ENCODE peak calls at places on chromosomes 6 and 20, in eight cellular contexts. P is naive B cell; H is fibroblast of the conjunctiva; X is ACHN; Z is AG08396; Q is esophagus squamous epithelium; G is fibroblast of mammary gland; I is stimulated activated CD4-positive, alpha-beta T cell treated with anti-CD3 and anti-CD28 coated beads, Interleukin-2, amount 100 ng/mL, for 24 hours. E is an unnamed sample.

GRCh38 chr20:35299780-35300179 is 7.6 kb upstream of the FAM83C start:
- DNase-seq in P (no peak), H (no peak), X (no peak), Z (no peak), Q (no peak), G (no peak), I (no peak), E (no peak)

GRCh38 chr6:131678401-131678800 is 22.8 kb downstream of the OR2A4 start:
- DNase-seq in P (no peak), H (no peak), X (no peak), Z (no peak), Q (no peak), G (no peak), I (no peak), E (no peak)

GRCh38 chr6:44593539-44593944 is 206.0 kb downstream of the CDC5L start:
- DNase-seq in P (peak; percentile 13), H (peak; percentile 53), X (peak; percentile 53), Z (peak; percentile 36), Q (no peak), G (peak; percentile 75), I (peak; percentile 77), E (no peak)

GRCh38 chr20:57587989-57588377 is 27.1 kb downstream of the PCK1 start:
- DNase-seq in P (no peak), H (no peak), X (no peak), Z (no peak), Q (no peak), G (no peak), I (no peak), E (no peak)

GRCh38 chr6:165976705-165977104 is 190.9 kb downstream of the TBXT start:
- DNase-seq in P (no peak), H (no peak), X (no peak), Z (no peak), Q (no peak), G (no peak), I (no peak), E (no peak)

GRCh38 chr6:17987576-17988421 is at the start of gene KIF13A:
- DNase-seq in P (peak; percentile 55), H (no peak), X (peak; percentile 58), Z (peak; percentile 90), Q (peak; percentile 8), G (peak; percentile 49), I (peak; percentile 37), E (no peak)

GRCh38 chr6:16059496-16059895 is 69.4 kb upstream of the MYLIP start:
- DNase-seq in P (no peak), H (no peak), X (no peak), Z (no peak), Q (no peak), G (no peak), I (no peak), E (no peak)

GRCh38 chr20:47785321-47785899 is at the start of gene SULF2:
- DNase-seq in P (peak; percentile 12), H (no peak), X (peak; percentile 14), Z (no peak), Q (no peak), G (no peak), I (no peak), E (no peak)

GRCh38 chr6:26478985-26479278 is 21.2 kb upstream of the BTN1A1 start:
- DNase-seq in P (peak; percentile 44), H (no peak), X (no peak), Z (no peak), Q (no peak), G (no peak), I (no peak), E (no peak)

GRCh38 chr20:9068896-9069663 is at the start of gene PLCB4:
- DNase-seq in P (no peak), H (no peak), X (peak; percentile 85), Z (peak; percentile 65), Q (no peak), G (peak; percentile 25), I (no peak), E (no peak)

GRCh38 chr20:38599410-38599882 is 2.2 kb upstream of the ARHGAP40 start:
- DNase-seq in P (no peak), H (no peak), X (peak; percentile 20), Z (no peak), Q (no peak), G (no peak), I (no peak), E (no peak)

GRCh38 chr20:10063482-10063881 is 28.7 kb downstream of the ANKEF1 start:
- DNase-seq in P (no peak), H (no peak), X (no peak), Z (no peak), Q (no peak), G (no peak), I (no peak), E (no peak)

GRCh38 chr20:19928379-19929360 is 88.5 kb upstream of the NAA20 start:
- DNase-seq in P (no peak), H (no peak), X (no peak), Z (no peak), Q (no peak), G (no peak), I (no peak), E (no peak)

GRCh38 chr6:165889636-165890403 is 226.8 kb upstream of the PDE10A start:
- DNase-seq in P (no peak), H (peak; percentile 42), X (peak; percentile 37), Z (peak; percentile 56), Q (no peak), G (peak; percentile 41), I (no peak), E (no peak)

GRCh38 chr6:3226422-3227362 is 761 bp downstream of the TUBB2B start:
- DNase-seq in P (peak; percentile 33), H (no peak), X (peak; percentile 25), Z (peak; percentile 42), Q (no peak), G (no peak), I (peak; percentile 31), E (no peak)

GRCh38 chr20:50335866-50336265 is 145.2 kb downstream of the CEBPB start:
- DNase-seq in P (no peak), H (no peak), X (no peak), Z (no peak), Q (no peak), G (no peak), I (no peak), E (no peak)

GRCh38 chr20:49885558-49886332 is 29.6 kb downstream of the SPATA2 start:
- DNase-seq in P (no peak), H (no peak), X (peak; percentile 38), Z (no peak), Q (no peak), G (no peak), I (no peak), E (no peak)

GRCh38 chr6:15247750-15248450 is 2.0 kb downstream of the JARID2 start:
- DNase-seq in P (no peak), H (no peak), X (peak; percentile 49), Z (peak; percentile 73), Q (peak; percentile 15), G (peak; percentile 60), I (peak; percentile 62), E (peak; percentile 80)

GRCh38 chr6:132214716-132215115 is 186.6 kb downstream of the MOXD1 start:
- DNase-seq in P (no peak), H (no peak), X (no peak), Z (no peak), Q (no peak), G (no peak), I (no peak), E (no peak)

GRCh38 chr20:5078399-5078958 is 41.3 kb downstream of the PCNA start:
- DNase-seq in P (peak; percentile 77), H (no peak), X (peak; percentile 77), Z (peak; percentile 62), Q (peak; percentile 48), G (peak; percentile 63), I (peak; percentile 77), E (peak; percentile 85)

GRCh38 chr6:329888-330691 is 37.8 kb downstream of the DUSP22 start:
- DNase-seq in P (no peak), H (no peak), X (no peak), Z (no peak), Q (no peak), G (peak; percentile 83), I (no peak), E (no peak)

GRCh38 chr6:40671338-40672050 is 84.3 kb upstream of the LRFN2 start:
- DNase-seq in P (no peak), H (no peak), X (no peak), Z (no peak), Q (no peak), G (no peak), I (no peak), E (no peak)

GRCh38 chr20:2130668-2131067 is 29.0 kb downstream of the STK35 start:
- DNase-seq in P (no peak), H (no peak), X (no peak), Z (no peak), Q (no peak), G (no peak), I (no peak), E (no peak)

GRCh38 chr20:24531626-24532419 is 62.4 kb downstream of the SYNDIG1 start:
- DNase-seq in P (no peak), H (no peak), X (no peak), Z (no peak), Q (no peak), G (no peak), I (no peak), E (no peak)

GRCh38 chr6:138467901-138468300 is 31.4 kb downstream of the NHSL1 start:
- DNase-seq in P (no peak), H (no peak), X (no peak), Z (no peak), Q (no peak), G (peak; percentile 15), I (no peak), E (no peak)

GRCh38 chr20:57094171-57094891 is 172.1 kb downstream of the BMP7 start:
- DNase-seq in P (no peak), H (no peak), X (no peak), Z (no peak), Q (no peak), G (no peak), I (no peak), E (no peak)

GRCh38 chr6:111843347-111844147 is 29.7 kb downstream of the FYN start:
- DNase-seq in P (peak; percentile 27), H (no peak), X (no peak), Z (no peak), Q (no peak), G (no peak), I (peak; percentile 58), E (no peak)

GRCh38 chr6:139433647-139434419 is 59.4 kb upstream of the CITED2 start:
- DNase-seq in P (no peak), H (no peak), X (no peak), Z (no peak), Q (no peak), G (peak; percentile 50), I (no peak), E (no peak)

GRCh38 chr6:92433911-92434310 is 985.4 kb downstream of the EPHA7 start:
- DNase-seq in P (no peak), H (no peak), X (no peak), Z (no peak), Q (no peak), G (no peak), I (no peak), E (no peak)

GRCh38 chr6:74932214-74932923 is 273.5 kb downstream of the COL12A1 start:
- DNase-seq in P (no peak), H (no peak), X (no peak), Z (no peak), Q (no peak), G (no peak), I (no peak), E (no peak)

GRCh38 chr20:62571667-62572344 is 70.5 kb upstream of the SLCO4A1 start:
- DNase-seq in P (no peak), H (no peak), X (no peak), Z (no peak), Q (no peak), G (no peak), I (no peak), E (no peak)

GRCh38 chr6:11212625-11213024 is 19.8 kb downstream of the NEDD9 start:
- DNase-seq in P (no peak), H (peak; percentile 71), X (no peak), Z (peak; percentile 59), Q (no peak), G (peak; percentile 91), I (no peak), E (peak; percentile 87)

GRCh38 chr20:5033566-5033965 is 32.3 kb upstream of the SLC23A2 start:
- DNase-seq in P (no peak), H (no peak), X (no peak), Z (peak; percentile 29), Q (no peak), G (no peak), I (no peak), E (no peak)

E was measured in ascending aorta.